ENCODE peak calls at places on chromosomes 13 and 19, in four cellular contexts. U, I, Q and E are unnamed samples.

GRCh38 chr13:51255556-51255955 is 33.4 kb downstream of the FAM124A start:
- DNase-seq in Q (no peak), U (no peak), I (no peak), E (no peak)

GRCh38 chr13:48539550-48539949 is 6.7 kb upstream of the RCBTB2 start:
- DNase-seq in U (no peak), I (no peak), Q (no peak), E (no peak)

GRCh38 chr19:277131-277530 is 14.1 kb downstream of the PLPP2 start:
- DNase-seq in U (no peak), I (no peak), Q (no peak), E (no peak)

GRCh38 chr13:99113351-99113750 is 87.3 kb upstream of the UBAC2 start:
- DNase-seq in U (no peak), I (no peak), Q (no peak), E (no peak)

GRCh38 chr13:89361909-89362308 is 1690.7 kb downstream of the SLITRK5 start:
- DNase-seq in Q (no peak), U (no peak), I (peak), E (no peak)

GRCh38 chr19:2201473-2202148 is 34.5 kb downstream of the PLEKHJ1 start:
- DNase-seq in I (no peak), Q (no peak), U (no peak), E (no peak)

GRCh38 chr19:47323872-47324271 is 8.1 kb upstream of the C5AR2 start:
- DNase-seq in U (no peak), I (no peak), Q (no peak), E (no peak)

GRCh38 chr19:13401388-13401787 is 104.9 kb downstream of the CACNA1A start:
- DNase-seq in U (no peak), Q (no peak), I (peak), E (no peak)

GRCh38 chr13:85541476-85541875 is 257.7 kb downstream of the SLITRK6 start:
- DNase-seq in Q (no peak), I (no peak), U (no peak), E (no peak)

GRCh38 chr13:109628251-109628699 is 158.1 kb downstream of the IRS2 start:
- DNase-seq in Q (peak), U (no peak), I (no peak), E (peak)

GRCh38 chr13:80508031-80508430 is 167.1 kb upstream of the SPRY2 start:
- DNase-seq in I (no peak), U (no peak), Q (no peak), E (no peak)

GRCh38 chr19:9500796-9501195 is 2.4 kb upstream of the ZNF560 start:
- DNase-seq in Q (no peak), I (no peak), U (no peak), E (no peak)

GRCh38 chr19:9494096-9494495 is 4.3 kb downstream of the ZNF560 start:
- DNase-seq in Q (no peak), U (no peak), I (no peak), E (no peak)

GRCh38 chr19:9498183-9498902 is at the start of gene ZNF560:
- DNase-seq in U (no peak), I (no peak), Q (no peak), E (no peak)
- TF ChIP-seq CTCF in U (no peak), I (no peak), Q (peak), E (peak)

GRCh38 chr19:40714519-40715299 is 2.0 kb downstream of the COQ8B start:
- DNase-seq in U (peak), I (peak), Q (peak), E (peak)

GRCh38 chr19:40717880-40718773 is 1.2 kb downstream of the ITPKC start:
- DNase-seq in I (peak), Q (no peak), U (peak), E (no peak)

GRCh38 chr19:40716655-40717324 is at the start of the genes COQ8B and ITPKC:
- DNase-seq in U (peak), I (peak), Q (peak), E (peak)

GRCh38 chr19:40717325-40717879 is 490 bp downstream of the ITPKC start:
- DNase-seq in U (no peak), I (peak), Q (no peak), E (no peak)

DNA sequence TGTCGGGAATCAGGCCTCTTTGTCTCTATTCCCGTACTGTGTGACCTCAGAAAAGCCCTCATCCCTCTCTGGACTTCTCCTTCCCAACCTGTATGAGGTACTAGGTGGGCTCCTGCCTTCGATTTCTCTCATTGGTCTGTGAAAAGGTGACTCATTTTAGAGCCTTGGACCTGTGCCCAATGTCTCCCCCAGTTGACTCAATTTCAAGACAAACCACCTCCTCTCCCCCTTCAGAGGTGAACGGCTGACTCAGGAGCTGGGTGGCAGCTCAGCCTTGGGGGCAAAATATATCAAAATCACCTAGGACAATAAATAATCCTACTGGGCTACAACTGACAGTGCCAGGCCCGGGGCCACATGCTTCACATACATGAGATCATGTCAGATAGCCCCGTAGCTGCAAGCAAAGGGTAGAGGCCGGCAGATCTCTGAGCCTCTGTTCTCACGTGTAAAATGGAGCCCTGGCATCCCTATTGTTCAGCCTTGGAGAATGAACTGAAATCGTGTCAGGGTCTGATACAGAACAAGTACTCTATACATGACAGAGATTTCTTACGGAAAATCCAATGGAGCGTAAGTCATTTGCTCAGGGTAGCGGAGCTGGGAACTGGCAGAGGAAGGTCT is 543 bp downstream of the COQ8B start:
- DNase-seq in I (peak), U (no peak), Q (no peak), E (no peak)
- TF ChIP-seq CTCF in I (no peak), U (no peak), Q (no peak), E (no peak)

GRCh38 chr13:43116242-43116641 is 92.9 kb downstream of the DNAJC15 start:
- DNase-seq in Q (no peak), U (no peak), I (peak), E (no peak)
- TF ChIP-seq CTCF in Q (no peak), U (no peak), I (no peak), E (no peak)

GRCh38 chr13:44818428-44818827 is 170.8 kb downstream of the NUFIP1 start:
- DNase-seq in U (no peak), I (peak), Q (no peak), E (no peak)
- TF ChIP-seq CTCF in U (no peak), I (no peak), Q (peak), E (no peak)